ENCODE peak calls at places on chromosomes 2 and 18, in five cellular contexts. P is choroid plexus epithelial cell, C is omental fat pad, U is body of pancreas, E is GM12865. X is an unnamed sample.

GRCh38 chr18:49733321-49733720 is 80.0 kb downstream of the ACAA2 start:
- DNase-seq in P (peak; percentile 28), C (no peak), U (no peak), E (no peak), X (no peak)

GRCh38 chr2:72193723-72194122 is 46.1 kb upstream of the CYP26B1 start:
- DNase-seq in P (no peak), C (no peak), U (no peak), E (no peak), X (no peak)

GRCh38 chr2:201070966-201071304 is 536 bp downstream of the HYCC2 start:
- DNase-seq in P (no peak), C (no peak), U (no peak), E (no peak), X (no peak)

GRCh38 chr2:239790313-239790712 is 234.8 kb downstream of the NDUFA10 start:
- DNase-seq in P (no peak), C (no peak), U (no peak), E (no peak), X (peak; percentile 50)

GRCh38 chr18:11323359-11323819 is 174.0 kb upstream of the PIEZO2 start:
- DNase-seq in P (peak; percentile 88), C (no peak), U (peak; percentile 25), E (no peak), X (no peak)

GRCh38 chr2:72833084-72833714 is 7.4 kb upstream of the EXOC6B start:
- DNase-seq in P (no peak), C (no peak), U (no peak), E (peak; percentile 14), X (no peak)

GRCh38 chr2:74548919-74549684 is 4.6 kb downstream of the LOXL3 start:
- DNase-seq in P (no peak), C (no peak), U (peak; percentile 60), E (peak; percentile 65), X (peak; percentile 78)

GRCh38 chr2:8597526-8598225 is 84.2 kb upstream of the ID2 start:
- DNase-seq in P (no peak), C (no peak), U (no peak), E (no peak), X (no peak)

GRCh38 chr2:43616967-43617366 is 20.1 kb upstream of the PLEKHH2 start:
- DNase-seq in P (no peak), C (no peak), U (no peak), E (no peak), X (no peak)

GRCh38 chr2:234495076-234495800 is 1.6 kb downstream of the ARL4C start:
- DNase-seq in P (peak; percentile 38), C (no peak), U (no peak), E (no peak), X (no peak)

GRCh38 chr2:9737053-9737875 is 106.0 kb upstream of the TAF1B start:
- DNase-seq in P (peak; percentile 36), C (no peak), U (no peak), E (peak; percentile 47), X (no peak)

GRCh38 chr2:109173311-109174171 is 44.5 kb downstream of the SH3RF3 start:
- DNase-seq in P (peak; percentile 94), C (no peak), U (peak; percentile 25), E (no peak), X (peak; percentile 97)

GRCh38 chr18:64330976-64331375 is 182.1 kb upstream of the LINC00305 start:
- DNase-seq in P (no peak), C (no peak), U (no peak), E (no peak), X (no peak)

GRCh38 chr18:64332851-64333250 is 184.0 kb upstream of the LINC00305 start:
- DNase-seq in P (no peak), C (no peak), U (no peak), E (no peak), X (no peak)

GRCh38 chr18:64331419-64331818 is 182.5 kb upstream of the LINC00305 start:
- DNase-seq in P (no peak), C (no peak), U (no peak), E (peak; percentile 2), X (no peak)

GRCh38 chr18:64333584-64333983 is 184.7 kb upstream of the LINC00305 start:
- DNase-seq in P (no peak), C (no peak), U (no peak), E (no peak), X (no peak)

GRCh38 chr18:64330161-64330560 is 181.3 kb upstream of the LINC00305 start:
- DNase-seq in P (peak; percentile 76), C (no peak), U (no peak), E (peak; percentile 26), X (no peak)
- TF ChIP-seq CTCF in P (peak; percentile 74), C (no peak), U (peak; percentile 15), E (peak; percentile 19), X (no peak)

GRCh38 chr2:126785236-126785635 is 113.5 kb upstream of the TEX51 start:
- DNase-seq in P (no peak), C (no peak), U (no peak), E (no peak), X (no peak)

GRCh38 chr2:126787278-126787677 is 111.4 kb upstream of the TEX51 start:
- DNase-seq in P (no peak), C (no peak), U (no peak), E (no peak), X (no peak)

GRCh38 chr2:126785862-126786261 is 112.8 kb upstream of the TEX51 start:
- DNase-seq in P (no peak), C (no peak), U (no peak), E (no peak), X (no peak)

GRCh38 chr2:126788113-126788512 is 110.6 kb upstream of the TEX51 start:
- DNase-seq in P (no peak), C (no peak), U (no peak), E (no peak), X (peak; percentile 48)

DNA sequence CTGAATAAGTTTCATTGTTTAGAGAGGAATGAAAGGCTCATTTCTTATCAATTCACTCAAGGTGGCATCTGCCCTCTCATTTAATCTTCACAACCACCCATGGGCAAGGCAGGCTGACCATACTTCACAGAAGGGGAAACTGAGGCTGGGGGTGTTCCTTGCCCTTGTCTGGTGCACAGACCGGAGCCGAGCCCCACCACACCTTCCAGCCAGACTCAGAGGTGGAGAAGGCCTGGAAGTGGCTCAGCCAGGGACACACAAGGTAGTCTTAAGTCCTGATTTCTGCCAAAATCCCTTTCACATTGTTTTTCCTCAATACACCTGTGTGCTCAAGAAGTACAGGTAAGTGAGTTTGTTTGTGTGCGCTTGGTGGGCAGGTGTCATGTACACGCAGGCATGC is 111.9 kb upstream of the TEX51 start:
- DNase-seq in P (no peak), C (no peak), U (no peak), E (no peak), X (no peak)
- TF ChIP-seq CTCF in P (no peak), C (no peak), U (no peak), E (no peak), X (no peak)

GRCh38 chr18:76823574-76823973 is 1.2 kb downstream of the ZNF236 start:
- DNase-seq in P (no peak), C (no peak), U (peak; percentile 21), E (peak; percentile 60), X (no peak)
- TF ChIP-seq CTCF in P (peak; percentile 39), C (no peak), U (peak; percentile 11), E (peak; percentile 34), X (no peak)

GRCh38 chr2:33033524-33034150 is 86.9 kb downstream of the LTBP1 start:
- DNase-seq in P (peak; percentile 85), C (no peak), U (no peak), E (no peak), X (no peak)
- TF ChIP-seq CTCF in P (peak; percentile 67), C (no peak), U (peak; percentile 76), E (no peak), X (peak; percentile 72)

GRCh38 chr2:45224321-45224995 is 215.2 kb upstream of the SIX2 start:
- DNase-seq in P (no peak), C (no peak), U (no peak), E (peak; percentile 36), X (no peak)
- TF ChIP-seq CTCF in P (no peak), C (no peak), U (no peak), E (no peak), X (no peak)

GRCh38 chr18:29882620-29883019 is 1159.9 kb downstream of the DSC3 start:
- DNase-seq in P (no peak), C (no peak), U (no peak), E (no peak), X (no peak)

GRCh38 chr18:29874519-29875098 is 1167.9 kb downstream of the DSC3 start:
- DNase-seq in P (peak; percentile 47), C (no peak), U (no peak), E (peak; percentile 37), X (no peak)

GRCh38 chr18:29883114-29883513 is 1159.4 kb downstream of the DSC3 start:
- DNase-seq in P (no peak), C (no peak), U (no peak), E (no peak), X (no peak)

DNA sequence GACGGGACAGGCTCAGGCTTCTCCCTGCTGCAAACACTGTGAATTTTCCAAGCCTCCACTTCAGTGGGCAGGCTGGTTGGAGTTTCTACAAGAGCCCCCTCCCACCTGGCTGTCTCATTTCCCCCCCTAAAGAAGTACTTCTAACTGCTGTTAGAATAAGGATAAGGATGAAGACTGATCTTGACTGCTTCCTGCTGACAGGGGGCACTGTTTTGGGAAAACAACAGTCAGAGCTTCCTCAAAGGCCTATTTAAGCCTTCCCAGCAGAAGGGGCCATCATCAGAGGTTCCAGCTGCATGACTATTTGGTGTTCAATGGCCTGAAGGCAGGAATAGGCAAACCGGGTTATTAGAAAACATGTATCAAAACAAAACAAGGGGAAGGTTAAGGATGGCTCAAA is 1162.8 kb downstream of the DSC3 start:
- DNase-seq in P (no peak), C (no peak), U (no peak), E (no peak), X (no peak)
- TF ChIP-seq CTCF in P (no peak), C (no peak), U (no peak), E (no peak), X (no peak)

DNA sequence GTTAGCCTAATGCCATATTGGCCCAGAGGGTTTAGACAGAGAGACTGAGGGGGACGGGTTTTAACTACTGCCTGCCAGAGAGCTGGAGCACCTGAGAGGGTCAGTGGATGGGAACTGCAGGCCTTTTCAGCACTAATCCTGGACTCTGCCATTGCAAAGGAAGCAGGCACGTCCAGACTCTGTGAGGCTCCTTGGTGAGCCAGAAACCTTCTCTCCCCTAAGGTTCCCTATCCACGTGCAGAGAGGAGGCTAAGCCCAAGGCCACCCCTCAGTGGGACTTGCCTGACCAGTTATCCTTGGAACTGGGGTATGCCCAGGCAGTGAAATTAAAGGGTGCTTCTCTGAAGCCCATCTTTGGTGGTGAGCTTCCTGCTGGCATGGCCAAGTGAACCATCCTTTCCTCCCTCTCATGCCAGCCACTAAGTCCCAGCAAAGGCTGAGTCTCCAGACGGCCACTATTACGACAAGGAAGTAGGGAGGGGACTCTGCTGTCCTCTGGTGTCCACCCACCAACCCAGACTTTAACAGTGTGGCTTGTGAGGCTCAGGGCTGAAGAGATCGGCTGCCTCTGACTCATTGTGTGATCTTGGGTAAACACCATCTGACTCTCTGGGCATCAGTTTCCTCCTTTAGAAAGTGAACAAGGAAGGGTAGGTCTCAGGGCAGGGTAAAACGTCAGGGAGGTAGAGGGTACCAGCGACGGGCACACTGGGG is 3.9 kb upstream of the MLPH start:
- DNase-seq in P (peak; percentile 78), C (no peak), U (no peak), E (peak; percentile 5), X (no peak)
- TF ChIP-seq CTCF in P (no peak), C (no peak), U (no peak), E (no peak), X (no peak)

X was measured in ascending aorta.